ENCODE peak calls at places on chromosomes 16 and 17, in four cellular contexts. G, S, L and P are unnamed samples.

GRCh38 chr17:57455063-57455914 is 199.0 kb downstream of the MSI2 start:
- DNase-seq in G (no peak), S (no peak), L (no peak), P (peak)

GRCh38 chr17:62668091-62668804 is 40.8 kb downstream of the MRC2 start:
- DNase-seq in G (peak), S (no peak), L (no peak), P (no peak)

GRCh38 chr17:15502315-15503112 is 35.1 kb upstream of the CDRT4 start:
- DNase-seq in G (peak), S (peak), L (peak), P (peak)

GRCh38 chr16:82684246-82684645 is 57.5 kb downstream of the CDH13 start:
- DNase-seq in G (no peak), S (no peak), L (no peak), P (no peak)

GRCh38 chr16:72549878-72550277 is 377.9 kb upstream of the PMFBP1 start:
- DNase-seq in G (no peak), S (no peak), L (no peak), P (no peak)

GRCh38 chr16:5622234-5622884 is 524.8 kb upstream of the EEF2KMT start:
- DNase-seq in G (no peak), S (no peak), L (no peak), P (no peak)

GRCh38 chr17:62859146-62859545 is 51.0 kb upstream of the MARCHF10 start:
- DNase-seq in G (no peak), S (no peak), L (no peak), P (no peak)

GRCh38 chr16:705748-706188 is at the start of gene FBXL16:
- DNase-seq in G (peak), S (peak), L (no peak), P (peak)

GRCh38 chr17:57915980-57916757 is 39.0 kb downstream of the CUEDC1 start:
- DNase-seq in G (peak), S (peak), L (no peak), P (no peak)

GRCh38 chr17:79907855-79908254 is 68.6 kb upstream of the CBX4 start:
- DNase-seq in G (no peak), S (peak), L (peak), P (no peak)

GRCh38 chr17:14373587-14374259 is 72.8 kb downstream of the HS3ST3B1 start:
- DNase-seq in G (no peak), S (no peak), L (peak), P (no peak)

GRCh38 chr16:81004646-81005353 is 1.9 kb downstream of the CMC2 start:
- DNase-seq in G (peak), S (peak), L (peak), P (peak)

GRCh38 chr17:50558955-50559614 is 1.4 kb upstream of the CACNA1G start:
- DNase-seq in G (no peak), S (peak), L (peak), P (no peak)

GRCh38 chr16:4615389-4616046 is 830 bp upstream of the UBALD1 start:
- DNase-seq in G (no peak), S (no peak), L (no peak), P (peak)

GRCh38 chr16:4261557-4262172 is 11.2 kb downstream of the TFAP4 start:
- DNase-seq in G (peak), S (peak), L (peak), P (peak)

GRCh38 chr17:79065105-79065670 is 9.4 kb upstream of the ENGASE start:
- DNase-seq in G (no peak), S (peak), L (peak), P (peak)

GRCh38 chr17:27559506-27559931 is 71.5 kb upstream of the LGALS9 start:
- DNase-seq in G (peak), S (no peak), L (peak), P (no peak)

GRCh38 chr16:88922114-88922825 is 54.7 kb downstream of the CBFA2T3 start:
- DNase-seq in G (no peak), S (peak), L (no peak), P (no peak)

GRCh38 chr17:42179911-42180410 is 981 bp downstream of the KCNH4 start:
- DNase-seq in G (peak), S (peak), L (peak), P (peak)

GRCh38 chr16:10675221-10675620 is 19.5 kb downstream of the TEKT5 start:
- DNase-seq in G (no peak), S (no peak), L (no peak), P (no peak)

GRCh38 chr16:14302399-14303181 is 231.5 kb downstream of the MRTFB start:
- DNase-seq in G (peak), S (peak), L (peak), P (peak)

GRCh38 chr16:70725912-70726828 is 40.3 kb upstream of the MTSS2 start:
- DNase-seq in G (no peak), S (no peak), L (peak), P (no peak)

GRCh38 chr17:29145289-29146058 is 34.7 kb downstream of the MYO18A start:
- DNase-seq in G (peak), S (peak), L (peak), P (peak)

GRCh38 chr17:60345233-60345632 is 46.7 kb downstream of the USP32 start:
- DNase-seq in G (no peak), S (no peak), L (no peak), P (no peak)

GRCh38 chr16:17014484-17015121 is 456.2 kb downstream of the XYLT1 start:
- DNase-seq in G (no peak), S (no peak), L (no peak), P (no peak)

GRCh38 chr17:17810374-17811248 is 26.2 kb downstream of the SREBF1 start:
- DNase-seq in G (no peak), S (peak), L (peak), P (no peak)

GRCh38 chr16:85602831-85603755 is 10.0 kb upstream of the GSE1 start:
- DNase-seq in G (no peak), S (no peak), L (no peak), P (peak)
- TF ChIP-seq EZH2phosphoT487 in G (no peak), S (no peak), L (no peak), P (no peak)

GRCh38 chr16:86657972-86658371 is 79.6 kb downstream of the FOXL1 start:
- DNase-seq in G (no peak), S (no peak), L (no peak), P (no peak)
- H2AFZ ChIP-seq in G (no peak), S (no peak), L (no peak), P (no peak)

GRCh38 chr16:54282923-54283734 is 3.5 kb downstream of the IRX3 start:
- DNase-seq in G (no peak), S (peak), L (no peak), P (no peak)
- TF ChIP-seq EZH2phosphoT487 in G (no peak), S (peak), L (no peak), P (no peak)

GRCh38 chr17:69404398-69404797 is 10.1 kb upstream of the MAP2K6 start:
- DNase-seq in G (no peak), S (no peak), L (no peak), P (no peak)
- H2AFZ ChIP-seq in G (no peak), S (no peak), L (no peak), P (peak)